ENCODE peak calls at places on chromosomes 12 and 14, in eight cellular contexts. A, F, L, P, V, H, D and N are unnamed samples.

GRCh38 chr14:55699131-55700057 is 119.4 kb downstream of the KTN1 start:
- DNase-seq in D (peak; percentile 83), H (no peak), L (peak; percentile 46), F (no peak), A (no peak), P (peak; percentile 51), V (no peak), N (no peak)

GRCh38 chr14:92945959-92946846 is 23.3 kb downstream of the CHGA start:
- DNase-seq in V (no peak), D (peak; percentile 96), F (peak; percentile 30), H (no peak), A (no peak), L (no peak), P (peak; percentile 65), N (no peak)

GRCh38 chr14:106129274-106129673 is 602.9 kb downstream of the TMEM121 start:
- DNase-seq in L (no peak), P (no peak), F (no peak), H (no peak), V (no peak), A (no peak), D (no peak), N (no peak)

GRCh38 chr12:71871116-71871515 is 31.6 kb downstream of the TBC1D15 start:
- DNase-seq in V (no peak), L (peak; percentile 36), F (no peak), A (no peak), P (no peak), D (no peak), H (no peak), N (no peak)

GRCh38 chr12:42237052-42237852 is 796 bp downstream of the YAF2 start:
- DNase-seq in V (peak; percentile 59), H (peak; percentile 77), F (no peak), A (peak; percentile 87), L (peak; percentile 78), P (peak; percentile 50), D (peak; percentile 64), N (peak; percentile 71)

GRCh38 chr14:21070610-21071224 is 613 bp downstream of the ARHGEF40 start:
- DNase-seq in L (peak; percentile 50), H (peak; percentile 73), A (peak; percentile 89), D (no peak), F (no peak), V (peak; percentile 60), P (peak; percentile 14), N (peak; percentile 82)

GRCh38 chr12:124763594-124763979 is 100.1 kb downstream of the SCARB1 start:
- DNase-seq in V (no peak), P (no peak), F (no peak), A (no peak), H (no peak), L (no peak), D (no peak), N (no peak)

GRCh38 chr14:22547948-22548750 is 40.9 kb downstream of the DAD1 start:
- DNase-seq in L (no peak), D (no peak), H (no peak), P (no peak), V (no peak), A (no peak), F (no peak), N (no peak)

GRCh38 chr14:79554816-79555215 is 656.5 kb downstream of the DIO2 start:
- DNase-seq in A (no peak), D (no peak), H (no peak), F (no peak), L (no peak), V (no peak), P (no peak), N (no peak)

GRCh38 chr12:50314629-50315312 is 31.5 kb upstream of the LIMA1 start:
- DNase-seq in F (no peak), P (peak; percentile 55), H (peak; percentile 16), L (peak; percentile 62), D (no peak), V (peak; percentile 8), A (peak; percentile 64), N (peak; percentile 12)

GRCh38 chr12:59911516-59911915 is 315.7 kb downstream of the SLC16A7 start:
- DNase-seq in L (no peak), H (no peak), P (no peak), F (no peak), A (no peak), D (peak; percentile 75), V (no peak), N (no peak)

GRCh38 chr12:25677180-25677937 is 124.3 kb upstream of the LMNTD1 start:
- DNase-seq in V (no peak), A (no peak), D (no peak), L (no peak), P (no peak), H (no peak), F (no peak), N (no peak)

GRCh38 chr14:79044894-79045624 is 874.9 kb downstream of the NRXN3 start:
- DNase-seq in L (peak; percentile 94), V (no peak), F (peak; percentile 88), D (peak; percentile 60), P (peak; percentile 91), A (peak; percentile 6), H (no peak), N (peak; percentile 10)

GRCh38 chr12:115932073-115932472 is 345.4 kb downstream of the MED13L start:
- DNase-seq in F (no peak), P (no peak), L (no peak), H (no peak), D (no peak), A (no peak), V (no peak), N (no peak)

GRCh38 chr12:78863482-78864427 is 819 bp upstream of the SYT1 start:
- DNase-seq in A (peak; percentile 81), P (peak; percentile 71), F (no peak), H (peak; percentile 81), L (peak; percentile 35), D (peak; percentile 43), V (peak; percentile 24), N (peak; percentile 62)

GRCh38 chr12:113870035-113870434 is 96.1 kb downstream of the RBM19 start:
- DNase-seq in F (no peak), D (no peak), L (no peak), A (no peak), H (no peak), V (no peak), P (no peak), N (no peak)

GRCh38 chr12:6697584-6698351 is 2.8 kb downstream of the PIANP start:
- DNase-seq in F (no peak), L (peak; percentile 61), P (peak; percentile 57), A (peak; percentile 72), H (peak; percentile 71), V (peak; percentile 41), D (peak; percentile 43), N (peak; percentile 44)
- TF ChIP-seq CTCF in F (peak; percentile 74), L (peak; percentile 83), P (no peak), A (peak; percentile 58), H (peak; percentile 36), V (peak; percentile 71), D (peak; percentile 74), N (peak; percentile 52)

DNA sequence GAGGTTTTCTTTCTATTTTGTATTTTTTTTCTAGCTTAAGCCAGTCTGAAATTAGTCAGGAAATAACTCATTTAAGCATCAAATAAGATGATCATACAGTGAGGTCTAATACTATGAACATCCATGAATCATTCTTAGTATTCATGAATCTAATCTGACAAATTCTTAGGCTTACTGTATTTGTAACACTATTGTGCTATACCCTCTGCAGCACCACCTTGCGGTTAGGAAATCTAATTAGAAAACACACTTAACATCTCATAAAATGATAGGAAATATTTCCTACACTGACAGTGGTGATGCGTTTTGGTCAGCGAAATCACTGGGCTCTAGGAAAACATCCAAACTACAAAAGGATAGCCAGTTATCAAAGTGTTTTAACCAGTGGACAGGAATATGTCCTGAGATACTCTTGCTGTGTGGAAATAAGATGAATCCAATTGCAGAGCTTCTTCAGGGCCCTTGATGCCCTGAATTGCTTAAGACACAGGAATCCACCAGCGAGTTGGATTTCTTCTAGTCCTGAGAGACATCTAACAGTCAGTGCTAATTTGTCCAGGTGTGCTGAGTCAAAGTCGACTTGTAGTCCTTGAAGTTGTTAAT is 109.3 kb upstream of the MYF6 start:
- DNase-seq in P (peak; percentile 52), H (peak; percentile 10), L (peak; percentile 79), F (no peak), D (no peak), V (no peak), A (peak; percentile 41), N (peak; percentile 6)
- TF ChIP-seq CTCF in P (peak; percentile 66), H (peak; percentile 36), L (peak; percentile 83), F (peak; percentile 48), D (peak; percentile 32), V (peak; percentile 59), A (peak; percentile 64), N (peak; percentile 8)

DNA sequence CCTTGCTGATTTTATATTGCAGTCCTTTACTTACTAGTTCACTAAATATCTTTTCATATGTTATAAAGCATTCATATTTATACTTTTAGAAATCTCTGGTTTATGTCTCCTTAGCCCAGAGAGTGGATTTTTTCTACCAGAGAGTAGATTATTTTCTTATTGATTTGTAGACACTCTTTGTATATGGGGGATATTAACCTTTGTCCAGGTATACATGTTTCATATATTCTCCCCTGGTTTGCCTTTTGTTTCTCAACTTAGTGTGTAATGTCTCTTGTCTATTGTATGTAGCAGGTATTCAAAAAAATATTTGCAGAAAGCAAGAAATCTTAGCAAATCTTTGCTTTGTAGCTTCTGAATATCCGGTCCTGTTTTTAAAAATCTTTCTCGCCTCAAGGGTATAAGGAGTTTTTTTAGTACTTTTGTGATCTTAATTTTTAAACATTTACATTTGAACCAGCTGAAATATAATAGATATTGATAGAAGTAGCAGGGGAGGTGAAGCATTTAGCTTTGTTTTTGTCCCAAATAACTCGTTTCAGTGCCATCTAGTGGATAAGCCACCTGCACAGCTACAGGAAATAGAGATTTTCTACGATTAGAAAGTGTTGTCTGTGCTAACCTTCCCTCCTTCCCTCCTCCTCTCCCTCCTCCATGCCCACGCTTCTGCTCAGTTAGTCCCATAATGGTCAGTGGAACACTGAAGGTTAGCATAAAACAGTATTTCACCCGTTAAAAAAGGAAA is 97.0 kb downstream of the PHETA1 start:
- DNase-seq in F (no peak), A (no peak), L (no peak), D (no peak), H (no peak), V (no peak), P (no peak), N (no peak)
- TF ChIP-seq CTCF in F (peak; percentile 48), A (peak; percentile 28), L (peak; percentile 61), D (no peak), H (no peak), V (peak; percentile 38), P (peak; percentile 17), N (no peak)

GRCh38 chr12:63066782-63067181 is 84.2 kb downstream of the AVPR1A start:
- DNase-seq in V (no peak), H (no peak), A (peak; percentile 31), L (no peak), F (no peak), D (no peak), P (no peak), N (peak; percentile 9)

GRCh38 chr12:63069860-63070617 is 81.0 kb downstream of the AVPR1A start:
- DNase-seq in A (no peak), F (no peak), L (no peak), P (no peak), V (no peak), H (no peak), D (no peak), N (no peak)

GRCh38 chr12:63070709-63071108 is 80.3 kb downstream of the AVPR1A start:
- DNase-seq in F (no peak), L (peak; percentile 10), H (no peak), D (no peak), A (no peak), P (no peak), V (no peak), N (no peak)

GRCh38 chr12:63066136-63066535 is 84.9 kb downstream of the AVPR1A start:
- DNase-seq in V (no peak), P (no peak), F (no peak), H (no peak), A (no peak), D (no peak), L (no peak), N (no peak)

GRCh38 chr12:63068857-63069442 is 82.1 kb downstream of the AVPR1A start:
- DNase-seq in F (no peak), V (peak; percentile 8), A (peak; percentile 53), L (peak; percentile 68), P (peak; percentile 14), D (peak; percentile 58), H (no peak), N (no peak)
- TF ChIP-seq CTCF in F (peak; percentile 69), V (peak; percentile 79), A (peak; percentile 75), L (peak; percentile 84), P (peak; percentile 38), D (peak; percentile 78), H (peak; percentile 21), N (peak; percentile 61)